ENCODE peak calls at places on chromosomes 11 and 22, in five cellular contexts. Z is tibial nerve, L is AG04450, M is PC-9, Y is mammary epithelial cell. V is an unnamed sample.

GRCh38 chr11:90476442-90477007 is 253.7 kb upstream of the CHORDC1 start:
- DNase-seq in Y (peak), Z (peak), L (no peak), M (peak), V (peak)

GRCh38 chr11:107858217-107859070 is at the start of gene SLC35F2:
- DNase-seq in Y (peak), L (no peak), Z (no peak), M (peak), V (peak)

GRCh38 chr11:44364596-44364995 is 54.7 kb upstream of the ALX4 start:
- DNase-seq in L (no peak), Y (no peak), M (no peak), Z (no peak), V (no peak)

GRCh38 chr11:2539761-2540520 is 95.1 kb downstream of the KCNQ1 start:
- DNase-seq in M (no peak), Y (no peak), Z (no peak), L (no peak), V (no peak)

GRCh38 chr22:29816539-29816938 is 21.5 kb downstream of the ASCC2 start:
- DNase-seq in Y (no peak), M (no peak), L (no peak), Z (no peak), V (no peak)

GRCh38 chr11:4551346-4551979 is 6.5 kb downstream of the OR52M1 start:
- DNase-seq in Z (no peak), L (no peak), M (no peak), Y (no peak), V (no peak)

GRCh38 chr11:31236052-31236652 is 133.4 kb downstream of the DCDC1 start:
- DNase-seq in M (no peak), Y (peak), Z (no peak), L (no peak), V (no peak)

GRCh38 chr11:68142028-68142412 is 20.8 kb upstream of the CHKA start:
- DNase-seq in Y (no peak), Z (no peak), M (peak), L (no peak), V (no peak)

GRCh38 chr11:27282806-27283205 is 80.2 kb downstream of the CCDC34 start:
- DNase-seq in Z (no peak), M (no peak), Y (no peak), L (no peak), V (no peak)

GRCh38 chr22:49960967-49961600 is 512 bp downstream of the PIM3 start:
- DNase-seq in M (peak), L (no peak), Z (no peak), Y (peak), V (no peak)

GRCh38 chr11:123413636-123414035 is 16.4 kb upstream of the GRAMD1B start:
- DNase-seq in Y (no peak), Z (no peak), L (no peak), M (peak), V (no peak)

GRCh38 chr11:119323532-119324033 is 6.7 kb upstream of the MCAM start:
- DNase-seq in L (no peak), Z (peak), Y (peak), M (peak), V (no peak)

GRCh38 chr11:119320593-119321524 is 3.9 kb upstream of the MCAM start:
- DNase-seq in L (no peak), Z (no peak), Y (peak), M (no peak), V (no peak)

GRCh38 chr11:119324124-119324665 is 7.3 kb upstream of the MCAM start:
- DNase-seq in Y (no peak), M (no peak), Z (no peak), L (no peak), V (no peak)

GRCh38 chr11:119322921-119323531 is 6.1 kb upstream of the MCAM start:
- DNase-seq in Y (no peak), L (no peak), Z (no peak), M (no peak), V (no peak)

GRCh38 chr11:119322360-119322739 is 5.4 kb upstream of the MCAM start:
- DNase-seq in Z (no peak), L (no peak), Y (no peak), M (no peak), V (no peak)
- H3K4me3 ChIP-seq in Z (no peak), L (no peak), Y (no peak), M (peak), V (no peak)

DNA sequence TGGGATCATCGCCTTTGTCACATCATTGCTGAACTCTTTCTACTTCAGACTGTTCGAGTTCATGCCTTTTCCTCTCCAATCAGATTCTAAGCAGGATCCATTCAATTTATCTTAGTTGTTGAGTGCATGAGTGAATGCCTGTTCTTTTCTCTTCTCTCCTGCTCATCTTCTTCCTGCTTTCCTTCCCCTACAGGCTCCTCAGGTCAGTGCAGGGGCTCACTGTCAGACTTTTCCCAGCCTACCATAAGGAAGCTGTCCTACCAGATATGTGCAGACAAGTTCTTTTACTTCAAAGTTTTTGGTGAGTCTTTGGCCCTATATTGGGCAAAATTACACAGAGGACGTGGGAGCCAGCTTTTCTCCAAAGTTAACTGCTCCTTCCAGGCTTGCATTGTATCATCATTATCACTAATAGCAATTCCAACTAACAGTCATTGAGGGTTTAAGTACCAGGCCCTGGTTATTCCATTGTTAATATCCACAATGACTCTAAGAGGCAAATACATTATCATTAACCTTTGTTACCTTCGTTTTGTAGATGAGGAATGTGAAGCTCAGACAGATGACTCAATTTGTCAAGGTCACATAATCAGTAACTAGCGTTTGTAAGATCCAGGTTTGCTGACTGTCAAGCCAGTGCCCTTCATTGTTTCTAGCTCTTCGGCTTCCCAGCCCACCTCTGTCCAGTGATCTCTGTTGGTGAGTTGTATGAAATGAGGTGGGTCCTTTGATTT is 30.4 kb downstream of the OR6Q1 start:
- DNase-seq in Z (no peak), M (no peak), Y (peak), L (no peak), V (no peak)
- TF ChIP-seq CTCF in Z (no peak), M (no peak), Y (peak), L (peak), V (no peak)

GRCh38 chr11:37916331-37916730 is 1318.3 kb upstream of the RAG2 start:
- DNase-seq in L (no peak), Y (no peak), M (no peak), Z (no peak), V (no peak)
- H3K4me3 ChIP-seq in L (no peak), Y (no peak), M (no peak), Z (no peak), V (no peak)

GRCh38 chr11:67044496-67044895 is 12.2 kb upstream of the RHOD start:
- DNase-seq in Z (no peak), L (no peak), M (no peak), Y (no peak), V (no peak)
- TF ChIP-seq CTCF in Z (no peak), L (no peak), M (no peak), Y (no peak), V (no peak)

DNA sequence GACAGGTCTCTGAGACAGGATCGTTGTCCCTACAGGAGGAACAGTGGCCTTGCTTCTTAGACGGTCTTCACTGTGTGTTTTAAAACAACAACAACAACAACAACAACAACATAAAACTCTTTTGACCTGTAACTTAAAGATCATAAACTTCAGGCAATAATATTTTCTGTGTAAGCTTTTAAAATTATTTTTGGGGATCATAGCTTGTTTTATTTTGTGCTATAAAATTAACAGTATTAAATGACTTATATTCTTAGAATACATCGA is 13.8 kb upstream of the AIFM3 start:
- DNase-seq in L (no peak), Z (no peak), Y (no peak), M (no peak), V (no peak)
- H3K4me3 ChIP-seq in L (no peak), Z (no peak), Y (no peak), M (no peak), V (no peak)